ENCODE peak calls at places on chromosomes 5 and 9, in seven cellular contexts. One of them, this sample, is unnamed.

GRCh38 chr9:72292874-72293607 is 72.0 kb downstream of the ZFAND5 start:
- DNase-seq in ovary: no peak
- DNase-seq in upper lobe of left lung: no peak
- DNase-seq in H1: no peak
- DNase-seq in stomach: peak; percentile 36
- DNase-seq in sigmoid colon: no peak
- DNase-seq in A549: peak; percentile 67
- DNase-seq in this sample: peak; percentile 51

GRCh38 chr9:89449261-89449671 is 48.6 kb downstream of the SEMA4D start:
- DNase-seq in stomach: no peak
- DNase-seq in sigmoid colon: no peak
- DNase-seq in upper lobe of left lung: no peak
- DNase-seq in A549: no peak
- DNase-seq in ovary: no peak
- DNase-seq in H1: no peak
- DNase-seq in this sample: no peak

GRCh38 chr9:110427497-110428104 is 89.9 kb upstream of the TXNDC8 start:
- DNase-seq in sigmoid colon: no peak
- DNase-seq in stomach: peak; percentile 55
- DNase-seq in A549: peak; percentile 34
- DNase-seq in upper lobe of left lung: no peak
- DNase-seq in ovary: peak; percentile 26
- DNase-seq in H1: peak; percentile 79
- DNase-seq in this sample: no peak

GRCh38 chr5:138032028-138032571 is 779 bp downstream of the FAM13B start:
- DNase-seq in ovary: peak; percentile 73
- DNase-seq in A549: peak; percentile 60
- DNase-seq in stomach: peak; percentile 64
- DNase-seq in sigmoid colon: peak; percentile 79
- DNase-seq in upper lobe of left lung: peak; percentile 91
- DNase-seq in H1: no peak
- DNase-seq in this sample: peak; percentile 39

GRCh38 chr5:101292199-101292598 is 389.1 kb upstream of the ST8SIA4 start:
- DNase-seq in ovary: no peak
- DNase-seq in stomach: no peak
- DNase-seq in sigmoid colon: no peak
- DNase-seq in H1: no peak
- DNase-seq in A549: no peak
- DNase-seq in upper lobe of left lung: no peak
- DNase-seq in this sample: no peak

GRCh38 chr5:1633605-1634336 is 110.0 kb upstream of the LPCAT1 start:
- DNase-seq in ovary: peak; percentile 88
- DNase-seq in sigmoid colon: peak; percentile 91
- DNase-seq in upper lobe of left lung: peak; percentile 95
- DNase-seq in A549: peak; percentile 49
- DNase-seq in stomach: peak; percentile 80
- DNase-seq in H1: peak; percentile 88
- DNase-seq in this sample: peak; percentile 60

GRCh38 chr5:1784197-1785050 is 15.2 kb downstream of the MRPL36 start:
- DNase-seq in A549: no peak
- DNase-seq in ovary: no peak
- DNase-seq in upper lobe of left lung: no peak
- DNase-seq in stomach: no peak
- DNase-seq in H1: no peak
- DNase-seq in sigmoid colon: peak; percentile 45
- DNase-seq in this sample: no peak

GRCh38 chr9:83934569-83935275 is 13.5 kb upstream of the KIF27 start:
- DNase-seq in sigmoid colon: no peak
- DNase-seq in stomach: no peak
- DNase-seq in upper lobe of left lung: no peak
- DNase-seq in ovary: no peak
- DNase-seq in H1: no peak
- DNase-seq in A549: no peak
- DNase-seq in this sample: no peak

GRCh38 chr9:38435526-38435925 is 11.3 kb upstream of the IGFBPL1 start:
- DNase-seq in stomach: no peak
- DNase-seq in sigmoid colon: no peak
- DNase-seq in H1: no peak
- DNase-seq in ovary: no peak
- DNase-seq in upper lobe of left lung: no peak
- DNase-seq in A549: no peak
- DNase-seq in this sample: no peak

GRCh38 chr9:94150890-94151660 is 66.8 kb downstream of the PTPDC1 start:
- DNase-seq in stomach: no peak
- DNase-seq in sigmoid colon: no peak
- DNase-seq in A549: no peak
- DNase-seq in upper lobe of left lung: no peak
- DNase-seq in ovary: no peak
- DNase-seq in H1: no peak
- DNase-seq in this sample: no peak

GRCh38 chr9:132175431-132175830 is 13.6 kb downstream of the NTNG2 start:
- DNase-seq in ovary: no peak
- DNase-seq in upper lobe of left lung: no peak
- DNase-seq in H1: no peak
- DNase-seq in A549: no peak
- DNase-seq in sigmoid colon: no peak
- DNase-seq in stomach: no peak
- DNase-seq in this sample: no peak

GRCh38 chr9:115845648-115846312 is 307.8 kb upstream of the PAPPA start:
- DNase-seq in sigmoid colon: peak; percentile 81
- DNase-seq in ovary: no peak
- DNase-seq in H1: no peak
- DNase-seq in upper lobe of left lung: no peak
- DNase-seq in stomach: no peak
- DNase-seq in A549: peak; percentile 23
- DNase-seq in this sample: no peak

GRCh38 chr5:51684794-51685355 is 301.6 kb downstream of the ISL1 start:
- DNase-seq in ovary: no peak
- DNase-seq in upper lobe of left lung: no peak
- DNase-seq in A549: no peak
- DNase-seq in stomach: no peak
- DNase-seq in H1: no peak
- DNase-seq in sigmoid colon: no peak
- DNase-seq in this sample: no peak

GRCh38 chr9:12859704-12860251 is 85.0 kb downstream of the LURAP1L start:
- DNase-seq in H1: no peak
- DNase-seq in sigmoid colon: no peak
- DNase-seq in A549: peak; percentile 21
- DNase-seq in ovary: no peak
- DNase-seq in stomach: no peak
- DNase-seq in upper lobe of left lung: no peak
- DNase-seq in this sample: no peak

GRCh38 chr9:136847827-136848392 is 1.3 kb upstream of the PHPT1 start:
- DNase-seq in upper lobe of left lung: peak; percentile 97
- DNase-seq in stomach: peak; percentile 91
- DNase-seq in H1: peak; percentile 89
- DNase-seq in A549: peak; percentile 79
- DNase-seq in sigmoid colon: peak; percentile 92
- DNase-seq in ovary: no peak
- DNase-seq in this sample: peak; percentile 83

GRCh38 chr5:157326440-157327023 is 60.6 kb downstream of the CYFIP2 start:
- DNase-seq in A549: no peak
- DNase-seq in sigmoid colon: no peak
- DNase-seq in stomach: no peak
- DNase-seq in ovary: no peak
- DNase-seq in H1: no peak
- DNase-seq in upper lobe of left lung: no peak
- DNase-seq in this sample: no peak

GRCh38 chr5:76256116-76256889 is 146.8 kb upstream of the IQGAP2 start:
- DNase-seq in ovary: peak; percentile 33
- DNase-seq in upper lobe of left lung: no peak
- DNase-seq in stomach: peak; percentile 54
- DNase-seq in sigmoid colon: peak; percentile 71
- DNase-seq in A549: peak; percentile 41
- DNase-seq in H1: peak; percentile 60
- DNase-seq in this sample: no peak

GRCh38 chr9:127163409-127163808 is 41.0 kb upstream of the ANGPTL2 start:
- DNase-seq in ovary: no peak
- DNase-seq in upper lobe of left lung: no peak
- DNase-seq in stomach: no peak
- DNase-seq in A549: no peak
- DNase-seq in sigmoid colon: no peak
- DNase-seq in H1: no peak
- DNase-seq in this sample: no peak

GRCh38 chr5:95850391-95850894 is 27.9 kb upstream of the GLRX start:
- DNase-seq in H1: no peak
- DNase-seq in A549: no peak
- DNase-seq in ovary: no peak
- DNase-seq in upper lobe of left lung: no peak
- DNase-seq in stomach: no peak
- DNase-seq in sigmoid colon: no peak
- DNase-seq in this sample: no peak

GRCh38 chr9:121921444-121921843 is 171.7 kb downstream of the TTLL11 start:
- DNase-seq in A549: no peak
- DNase-seq in sigmoid colon: no peak
- DNase-seq in H1: no peak
- DNase-seq in upper lobe of left lung: no peak
- DNase-seq in stomach: no peak
- DNase-seq in ovary: no peak
- DNase-seq in this sample: no peak

GRCh38 chr5:64229163-64229774 is 63.6 kb downstream of the RNF180 start:
- DNase-seq in ovary: no peak
- DNase-seq in upper lobe of left lung: no peak
- DNase-seq in H1: no peak
- DNase-seq in A549: peak; percentile 33
- DNase-seq in stomach: no peak
- DNase-seq in sigmoid colon: no peak
- DNase-seq in this sample: no peak

GRCh38 chr9:12680757-12681156 is 12.4 kb upstream of the TYRP1 start:
- DNase-seq in H1: no peak
- DNase-seq in upper lobe of left lung: no peak
- DNase-seq in stomach: no peak
- DNase-seq in ovary: no peak
- DNase-seq in A549: no peak
- DNase-seq in sigmoid colon: no peak
- DNase-seq in this sample: no peak

GRCh38 chr5:162657076-162657475 is 589.5 kb downstream of the GABRG2 start:
- DNase-seq in H1: no peak
- DNase-seq in A549: no peak
- DNase-seq in upper lobe of left lung: no peak
- DNase-seq in stomach: no peak
- DNase-seq in sigmoid colon: no peak
- DNase-seq in ovary: no peak
- DNase-seq in this sample: no peak

GRCh38 chr5:162654661-162655406 is 587.3 kb downstream of the GABRG2 start:
- DNase-seq in upper lobe of left lung: no peak
- DNase-seq in sigmoid colon: no peak
- DNase-seq in A549: no peak
- DNase-seq in H1: no peak
- DNase-seq in ovary: no peak
- DNase-seq in stomach: no peak
- DNase-seq in this sample: no peak
- TF ChIP-seq EP300 in upper lobe of left lung: no peak
- TF ChIP-seq EP300 in sigmoid colon: no peak
- TF ChIP-seq EP300 in A549: no peak
- TF ChIP-seq EP300 in H1: no peak
- TF ChIP-seq EP300 in ovary: no peak
- TF ChIP-seq EP300 in stomach: no peak
- TF ChIP-seq EP300 in this sample: no peak

GRCh38 chr5:151233576-151234202 is 9.8 kb upstream of the CCDC69 start:
- DNase-seq in upper lobe of left lung: no peak
- DNase-seq in ovary: no peak
- DNase-seq in stomach: no peak
- DNase-seq in A549: no peak
- DNase-seq in H1: no peak
- DNase-seq in sigmoid colon: no peak
- DNase-seq in this sample: no peak
- H3K4me1 ChIP-seq in upper lobe of left lung: peaks cover 13% of the 10 kb centered on the region
- H3K4me1 ChIP-seq in ovary: peaks cover 12% of the 10 kb centered on the region
- H3K4me1 ChIP-seq in stomach: peaks cover 30% of the 10 kb centered on the region
- H3K4me1 ChIP-seq in A549: peaks cover 3% of the 10 kb centered on the region
- H3K4me1 ChIP-seq in H1: peaks cover 4% of the 10 kb centered on the region
- H3K4me1 ChIP-seq in sigmoid colon: no peaks in the 10 kb centered on the region
- H3K4me1 ChIP-seq in this sample: peaks cover 20% of the 10 kb centered on the region

GRCh38 chr9:36831381-36832231 is 202.5 kb downstream of the PAX5 start:
- DNase-seq in sigmoid colon: no peak
- DNase-seq in upper lobe of left lung: no peak
- DNase-seq in A549: no peak
- DNase-seq in ovary: no peak
- DNase-seq in H1: no peak
- DNase-seq in stomach: no peak
- DNase-seq in this sample: no peak
- TF ChIP-seq POLR2A in sigmoid colon: no peak
- TF ChIP-seq POLR2A in upper lobe of left lung: no peak
- TF ChIP-seq POLR2A in A549: no peak
- TF ChIP-seq POLR2A in ovary: no peak
- TF ChIP-seq POLR2A in H1: no peak
- TF ChIP-seq POLR2A in stomach: no peak
- TF ChIP-seq POLR2A in this sample: no peak

GRCh38 chr9:112550531-112550930 is 63.9 kb downstream of the KIAA1958 start:
- DNase-seq in ovary: no peak
- DNase-seq in H1: no peak
- DNase-seq in stomach: no peak
- DNase-seq in sigmoid colon: no peak
- DNase-seq in upper lobe of left lung: no peak
- DNase-seq in A549: no peak
- DNase-seq in this sample: no peak

GRCh38 chr9:112553256-112553826 is 66.7 kb downstream of the KIAA1958 start:
- DNase-seq in H1: no peak
- DNase-seq in sigmoid colon: no peak
- DNase-seq in A549: no peak
- DNase-seq in stomach: peak; percentile 50
- DNase-seq in upper lobe of left lung: no peak
- DNase-seq in ovary: no peak
- DNase-seq in this sample: no peak

GRCh38 chr9:112554516-112554915 is 67.9 kb downstream of the KIAA1958 start:
- DNase-seq in H1: no peak
- DNase-seq in sigmoid colon: no peak
- DNase-seq in ovary: no peak
- DNase-seq in stomach: no peak
- DNase-seq in upper lobe of left lung: no peak
- DNase-seq in A549: no peak
- DNase-seq in this sample: no peak

GRCh38 chr9:112555091-112555643 is 68.5 kb downstream of the KIAA1958 start:
- DNase-seq in ovary: no peak
- DNase-seq in A549: no peak
- DNase-seq in H1: no peak
- DNase-seq in sigmoid colon: no peak
- DNase-seq in stomach: no peak
- DNase-seq in upper lobe of left lung: no peak
- DNase-seq in this sample: no peak

DNA sequence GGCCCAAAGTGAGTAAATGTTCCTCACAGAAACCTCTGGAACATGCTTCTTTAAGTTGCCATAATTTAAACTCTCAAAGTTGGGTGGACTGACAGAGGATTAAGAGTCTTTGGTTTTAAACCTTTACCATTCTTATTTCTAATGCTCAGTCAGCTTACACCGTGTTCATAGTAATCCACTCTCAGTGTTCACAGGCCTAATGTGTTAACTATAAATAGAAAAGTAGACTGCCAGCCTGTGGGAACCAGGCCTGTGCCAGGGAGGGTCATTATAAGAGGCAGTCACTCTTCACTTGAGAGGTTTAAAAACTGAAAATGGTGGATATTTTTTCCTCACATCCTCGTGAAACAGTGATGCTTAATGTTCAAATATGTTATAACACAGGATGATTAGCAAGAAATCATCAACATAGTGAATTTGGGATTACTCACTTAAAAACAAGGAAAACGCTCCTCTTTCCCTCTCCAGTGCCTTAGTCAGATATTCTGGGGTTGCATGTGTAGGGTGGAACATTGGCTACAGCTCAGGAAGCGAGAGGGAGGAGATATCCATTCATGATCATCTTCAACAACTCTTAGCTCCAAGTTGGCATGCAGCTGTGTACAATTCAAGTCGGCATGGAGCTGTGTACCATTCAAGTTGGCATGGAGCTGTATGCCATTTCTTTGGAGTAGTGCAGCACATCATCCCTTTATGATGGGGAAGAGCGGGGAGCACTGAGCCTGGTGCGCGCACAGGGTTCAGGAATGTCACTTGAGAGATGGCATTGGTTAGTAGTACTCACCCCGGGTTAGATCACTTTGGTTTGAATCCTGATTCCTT is 65.8 kb downstream of the KIAA1958 start:
- DNase-seq in ovary: no peak
- DNase-seq in A549: no peak
- DNase-seq in sigmoid colon: no peak
- DNase-seq in stomach: no peak
- DNase-seq in upper lobe of left lung: no peak
- DNase-seq in H1: no peak
- DNase-seq in this sample: no peak
- TF ChIP-seq EP300 in ovary: no peak
- TF ChIP-seq EP300 in A549: no peak
- TF ChIP-seq EP300 in sigmoid colon: no peak
- TF ChIP-seq EP300 in stomach: no peak
- TF ChIP-seq EP300 in upper lobe of left lung: no peak
- TF ChIP-seq EP300 in H1: no peak
- TF ChIP-seq EP300 in this sample: no peak